ENCODE peak calls at places on chromosomes 11 and 22, in ten cellular contexts. G, J, Y, F, X, U, K, D, I and T are unnamed samples.

GRCh38 chr11:134519788-134520187 is 107.7 kb upstream of the B3GAT1 start:
- DNase-seq in G (no peak), J (no peak), Y (no peak), F (no peak), X (no peak), U (no peak), K (no peak), D (no peak), I (no peak), T (no peak)

GRCh38 chr11:33773399-33774355 is 643 bp downstream of the FBXO3 start:
- DNase-seq in G (no peak), J (no peak), Y (no peak), F (peak), X (no peak), U (peak), K (peak), D (no peak), I (no peak), T (no peak)

GRCh38 chr11:2550606-2550970 is 105.8 kb downstream of the KCNQ1 start:
- DNase-seq in G (no peak), J (no peak), Y (no peak), F (no peak), X (no peak), U (no peak), K (no peak), D (no peak), I (no peak), T (no peak)

GRCh38 chr11:76666408-76666807 is 4.1 kb downstream of the LRRC32 start:
- DNase-seq in G (no peak), J (no peak), Y (no peak), F (no peak), X (no peak), U (no peak), K (peak), D (no peak), I (no peak), T (peak)

GRCh38 chr11:3204141-3205015 is 14.2 kb downstream of the MRGPRG start:
- DNase-seq in G (no peak), J (no peak), Y (no peak), F (no peak), X (no peak), U (no peak), K (no peak), D (no peak), I (no peak), T (no peak)

GRCh38 chr11:75639752-75640151 is 29.1 kb downstream of the MAP6 start:
- DNase-seq in G (peak), J (no peak), Y (no peak), F (no peak), X (peak), U (peak), K (peak), D (peak), I (no peak), T (peak)

GRCh38 chr11:34065505-34066203 is 14.1 kb downstream of the CAPRIN1 start:
- DNase-seq in G (no peak), J (no peak), Y (no peak), F (no peak), X (no peak), U (no peak), K (peak), D (no peak), I (no peak), T (no peak)

GRCh38 chr11:73142128-73142377 is at the start of gene FCHSD2:
- DNase-seq in G (no peak), J (no peak), Y (no peak), F (no peak), X (no peak), U (no peak), K (no peak), D (no peak), I (no peak), T (no peak)

GRCh38 chr22:40055143-40055926 is 60.6 kb downstream of the FAM83F start:
- DNase-seq in G (no peak), J (no peak), Y (no peak), F (peak), X (no peak), U (no peak), K (no peak), D (no peak), I (no peak), T (peak)